ENCODE peak calls at places on chromosomes 12 and 14, in nine cellular contexts. I is SK-N-SH, N is dorsolateral prefrontal cortex, S is NB4, Z is cardiac fibroblast, U is A549, X is OCI-LY7, J is fibroblast of lung, M is brain microvascular endothelial cell. P is an unnamed sample.

GRCh38 chr12:128266559-128267245 is at the start of gene TMEM132C:
- DNase-seq in I (no peak), N (no peak), S (no peak), Z (no peak), U (no peak), X (no peak), J (no peak), M (no peak), P (no peak)

GRCh38 chr14:52111583-52111982 is 42.7 kb upstream of the NID2 start:
- DNase-seq in I (no peak), N (no peak), S (no peak), Z (peak), U (peak), X (no peak), J (peak), M (peak), P (peak)

GRCh38 chr14:76918176-76918750 is 92.1 kb downstream of the LRRC74A start:
- DNase-seq in I (peak), N (no peak), S (peak), Z (peak), U (no peak), X (no peak), J (peak), M (peak), P (no peak)

GRCh38 chr12:168201-168600 is 45.8 kb downstream of the SLC6A12 start:
- DNase-seq in I (no peak), N (no peak), S (no peak), Z (no peak), U (no peak), X (no peak), J (no peak), M (no peak), P (no peak)

GRCh38 chr14:95562892-95563685 is 28.2 kb downstream of the GLRX5 start:
- DNase-seq in I (no peak), N (no peak), S (no peak), Z (no peak), U (no peak), X (no peak), J (peak), M (peak), P (peak)

GRCh38 chr12:49622501-49623141 is 740 bp upstream of the PRPF40B start:
- DNase-seq in I (no peak), N (no peak), S (peak), Z (peak), U (peak), X (peak), J (no peak), M (no peak), P (no peak)

GRCh38 chr14:23054000-23054811 is 3.1 kb downstream of the CDH24 start:
- DNase-seq in I (peak), N (no peak), S (peak), Z (peak), U (no peak), X (peak), J (no peak), M (no peak), P (no peak)

GRCh38 chr12:6627598-6627997 is 8.2 kb downstream of the LPAR5 start:
- DNase-seq in I (no peak), N (no peak), S (no peak), Z (no peak), U (no peak), X (peak), J (no peak), M (no peak), P (no peak)

GRCh38 chr12:6852651-6853354 is 853 bp downstream of the USP5 start:
- DNase-seq in I (peak), N (peak), S (peak), Z (peak), U (peak), X (peak), J (peak), M (peak), P (peak)

GRCh38 chr12:69949324-69949723 is 124.3 kb downstream of the MYRFL start:
- DNase-seq in I (no peak), N (no peak), S (no peak), Z (no peak), U (no peak), X (no peak), J (no peak), M (no peak), P (no peak)

GRCh38 chr12:118360785-118361404 is 11.8 kb downstream of the TAOK3 start:
- DNase-seq in I (no peak), N (no peak), S (peak), Z (peak), U (no peak), X (no peak), J (peak), M (peak), P (peak)

GRCh38 chr12:125773033-125773432 is 707.8 kb downstream of the AACS start:
- DNase-seq in I (peak), N (no peak), S (peak), Z (peak), U (peak), X (peak), J (no peak), M (no peak), P (peak)

GRCh38 chr12:105986779-105987686 is 151.7 kb downstream of the NUAK1 start:
- DNase-seq in I (no peak), N (no peak), S (no peak), Z (peak), U (no peak), X (no peak), J (peak), M (peak), P (peak)

GRCh38 chr14:49892301-49892635 is 614 bp upstream of the ARF6 start:
- DNase-seq in I (peak), N (no peak), S (peak), Z (peak), U (peak), X (peak), J (peak), M (peak), P (peak)

GRCh38 chr12:122079532-122080081 is 1.1 kb downstream of the MLXIP start:
- DNase-seq in I (no peak), N (no peak), S (peak), Z (no peak), U (no peak), X (peak), J (no peak), M (no peak), P (no peak)

GRCh38 chr12:123089631-123090353 is 61.1 kb downstream of the PITPNM2 start:
- DNase-seq in I (no peak), N (no peak), S (peak), Z (peak), U (peak), X (no peak), J (peak), M (peak), P (peak)

DNA sequence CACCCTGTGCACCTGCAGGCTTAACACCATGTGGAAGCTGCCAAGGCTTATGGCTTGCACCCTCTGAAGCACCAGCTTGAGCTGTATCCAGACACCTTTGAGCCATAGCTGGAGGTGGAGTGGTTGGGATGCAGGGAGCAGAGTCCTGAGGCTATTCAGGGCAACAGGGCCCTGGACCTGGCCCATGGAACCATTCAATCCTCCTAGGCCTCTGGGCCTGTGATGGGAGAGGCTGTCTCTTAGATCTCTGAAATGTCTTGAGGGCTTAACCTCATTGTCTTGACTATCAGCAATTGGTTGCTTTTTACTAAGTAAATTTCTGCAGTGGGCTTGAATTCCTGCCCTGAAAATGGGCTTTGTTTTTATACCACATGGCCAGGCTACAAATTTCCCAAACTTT is 36.6 kb downstream of the CREBL2 start:
- DNase-seq in I (no peak), N (no peak), S (no peak), Z (no peak), U (no peak), X (no peak), J (no peak), M (no peak), P (no peak)
- TF ChIP-seq CTCF in I (no peak), N (no peak), S (no peak), Z (no peak), U (no peak), X (no peak), J (no peak), M (no peak), P (no peak)

GRCh38 chr12:31783996-31784645 is 55.3 kb upstream of the AMN1 start:
- DNase-seq in I (no peak), N (no peak), S (no peak), Z (peak), U (no peak), X (no peak), J (no peak), M (no peak), P (no peak)

GRCh38 chr12:31781894-31782540 is 53.2 kb upstream of the AMN1 start:
- DNase-seq in I (no peak), N (no peak), S (no peak), Z (no peak), U (no peak), X (no peak), J (no peak), M (no peak), P (no peak)

GRCh38 chr12:31790759-31791158 is 61.9 kb upstream of the AMN1 start:
- DNase-seq in I (no peak), N (no peak), S (no peak), Z (no peak), U (no peak), X (no peak), J (no peak), M (no peak), P (no peak)

GRCh38 chr12:31780096-31780495 is 51.3 kb upstream of the AMN1 start:
- DNase-seq in I (no peak), N (no peak), S (no peak), Z (no peak), U (no peak), X (no peak), J (no peak), M (no peak), P (no peak)

DNA sequence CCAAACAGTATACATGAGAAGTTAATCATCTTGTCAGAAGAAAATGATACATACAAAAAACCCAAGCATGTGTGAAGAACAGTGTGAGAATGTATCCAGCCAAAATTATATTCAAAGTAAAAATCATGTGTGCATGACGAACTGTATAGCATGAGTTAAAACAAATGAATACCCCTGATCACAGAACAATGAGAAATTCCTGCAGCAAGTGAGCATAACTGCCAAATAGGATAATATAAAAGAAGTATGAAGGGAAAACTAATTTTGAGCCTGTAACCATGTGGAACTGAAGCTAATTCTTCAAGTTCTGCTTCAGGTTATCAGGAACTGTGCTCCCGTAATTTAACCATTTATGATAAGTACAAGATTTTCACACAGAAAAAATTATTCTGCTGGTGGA is 56.5 kb upstream of the AMN1 start:
- DNase-seq in I (no peak), N (no peak), S (no peak), Z (no peak), U (no peak), X (no peak), J (no peak), M (no peak), P (no peak)
- H3K4me3 ChIP-seq in I (no peak), N (no peak), S (no peak), Z (no peak), U (no peak), X (no peak), J (no peak), M (no peak), P (no peak)

DNA sequence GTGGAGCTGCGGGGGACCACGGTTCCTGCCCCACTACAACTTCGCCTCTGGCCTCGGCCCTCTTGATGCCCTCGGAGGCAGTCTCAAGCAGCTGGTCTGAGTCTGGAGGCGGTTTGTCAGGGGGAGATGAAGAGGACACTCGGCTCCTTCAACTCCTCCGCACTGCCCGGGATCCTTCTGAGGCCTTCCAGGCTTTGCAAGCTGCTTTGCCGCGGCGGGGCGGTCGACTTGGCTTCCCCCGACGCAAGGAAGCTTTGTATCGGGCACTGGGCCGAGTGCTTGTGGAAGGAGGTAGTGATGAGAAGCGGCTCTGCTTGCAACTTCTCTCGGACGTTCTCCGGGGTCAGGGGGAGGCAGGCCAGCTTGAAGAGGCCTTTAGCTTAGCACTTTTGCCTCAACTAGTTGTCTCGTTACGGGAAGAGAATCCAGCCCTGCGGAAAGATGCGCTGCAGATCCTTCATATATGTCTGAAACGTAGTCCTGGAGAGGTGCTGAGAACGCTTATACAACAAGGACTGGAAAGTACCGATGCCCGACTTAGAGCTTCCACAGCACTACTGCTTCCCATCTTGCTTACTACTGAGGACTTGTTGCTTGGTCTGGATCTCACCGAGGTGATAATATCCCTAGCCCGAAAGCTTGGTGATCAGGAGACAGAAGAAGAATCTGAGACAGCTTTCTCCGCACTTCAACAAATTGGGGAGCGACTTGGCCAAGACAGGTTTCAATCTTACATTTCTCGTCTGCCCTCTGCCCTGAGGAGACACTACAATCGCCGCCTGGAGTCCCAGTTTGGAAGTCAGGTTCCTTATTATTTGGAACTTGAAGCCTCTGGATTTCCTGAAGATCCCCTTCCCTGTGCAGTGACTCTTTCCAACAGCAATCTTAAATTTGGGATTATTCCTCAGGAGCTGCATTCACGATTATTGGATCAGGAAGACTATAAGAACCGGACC is 861 bp downstream of the TOGARAM1 start:
- DNase-seq in I (no peak), N (peak), S (peak), Z (peak), U (no peak), X (peak), J (peak), M (peak), P (peak)
- TF ChIP-seq CTCF in I (no peak), N (no peak), S (no peak), Z (no peak), U (no peak), X (no peak), J (no peak), M (peak), P (no peak)

GRCh38 chr12:92147491-92147890 is 1.8 kb upstream of the BTG1 start:
- DNase-seq in I (no peak), N (no peak), S (peak), Z (peak), U (no peak), X (no peak), J (peak), M (no peak), P (peak)
- H3K4me3 ChIP-seq in I (peak), N (no peak), S (peak), Z (no peak), U (peak), X (peak), J (peak), M (no peak), P (peak)

DNA sequence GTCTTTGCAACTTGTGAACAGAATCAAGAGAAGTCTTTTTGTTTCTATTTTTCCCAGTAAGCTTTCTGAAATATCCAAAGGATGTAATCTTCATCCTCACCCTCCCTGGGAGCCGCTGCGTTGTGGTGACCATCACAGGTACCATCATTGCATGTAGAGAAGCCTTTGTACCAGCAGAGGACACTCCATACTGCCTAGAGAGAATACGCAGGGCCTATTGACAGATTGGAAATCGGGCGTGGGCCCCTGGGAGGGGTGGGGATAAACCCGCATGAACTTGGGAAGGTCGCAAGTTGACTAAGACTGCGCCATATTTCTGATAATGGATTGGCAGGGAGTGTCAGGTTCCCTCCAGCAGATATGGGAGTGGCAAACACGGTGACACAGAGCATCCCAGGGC is 12.7 kb downstream of the KRT1 start:
- DNase-seq in I (no peak), N (no peak), S (no peak), Z (no peak), U (peak), X (no peak), J (no peak), M (no peak), P (no peak)
- TF ChIP-seq CTCF in I (peak), N (no peak), S (no peak), Z (peak), U (peak), X (no peak), J (no peak), M (peak), P (peak)

DNA sequence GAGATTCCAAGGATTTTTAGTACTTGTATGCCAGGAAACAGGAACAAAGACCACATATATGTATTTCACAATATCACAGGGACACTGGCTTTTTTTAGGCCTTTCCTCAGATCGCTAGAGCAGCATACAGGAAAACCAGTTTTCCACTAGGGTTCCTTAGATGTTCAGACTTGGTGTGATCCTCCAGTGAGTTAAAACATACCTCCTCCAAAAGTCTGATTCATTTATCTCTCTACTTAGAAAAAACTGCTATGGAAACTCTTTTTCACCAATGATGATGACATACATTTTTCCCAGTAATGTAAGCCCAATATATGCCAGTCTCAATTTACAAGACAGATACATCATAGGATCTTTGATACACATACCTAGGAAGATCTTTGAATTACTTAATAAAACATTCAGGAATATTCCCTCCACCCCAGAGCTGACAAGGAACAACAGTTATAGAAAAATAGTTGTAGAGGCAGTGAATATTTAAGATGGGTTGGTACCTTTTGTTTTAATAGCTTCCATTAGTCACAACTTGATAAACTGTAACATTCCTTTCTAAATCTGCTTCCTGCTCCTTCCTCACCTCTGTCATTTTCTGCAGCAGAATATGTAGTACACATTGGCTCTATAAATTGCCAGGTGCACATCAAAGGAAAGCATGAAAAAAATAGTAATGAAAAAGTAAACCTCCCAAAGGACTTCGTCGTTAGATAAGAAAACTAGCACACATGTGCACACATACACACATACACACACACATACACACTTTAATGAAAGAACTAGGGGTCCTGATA is 27.5 kb downstream of the BCAT1 start:
- DNase-seq in I (no peak), N (no peak), S (no peak), Z (peak), U (no peak), X (no peak), J (no peak), M (no peak), P (peak)
- H3K4me3 ChIP-seq in I (no peak), N (no peak), S (no peak), Z (no peak), U (no peak), X (no peak), J (no peak), M (no peak), P (no peak)

GRCh38 chr12:65944637-65945036 is 120.4 kb downstream of the HMGA2 start:
- DNase-seq in I (no peak), N (no peak), S (no peak), Z (no peak), U (no peak), X (no peak), J (no peak), M (no peak), P (peak)

GRCh38 chr12:65941388-65941787 is 117.1 kb downstream of the HMGA2 start:
- DNase-seq in I (no peak), N (no peak), S (no peak), Z (peak), U (no peak), X (no peak), J (peak), M (no peak), P (peak)

GRCh38 chr12:65945457-65945856 is 121.2 kb downstream of the HMGA2 start:
- DNase-seq in I (no peak), N (no peak), S (no peak), Z (no peak), U (no peak), X (no peak), J (no peak), M (no peak), P (no peak)

GRCh38 chr12:65940744-65941143 is 116.5 kb downstream of the HMGA2 start:
- DNase-seq in I (no peak), N (no peak), S (no peak), Z (no peak), U (no peak), X (no peak), J (no peak), M (no peak), P (no peak)

GRCh38 chr12:65943388-65944137 is 119.3 kb downstream of the HMGA2 start:
- DNase-seq in I (no peak), N (no peak), S (no peak), Z (no peak), U (no peak), X (no peak), J (no peak), M (no peak), P (no peak)
- TF ChIP-seq CTCF in I (peak), N (no peak), S (no peak), Z (peak), U (no peak), X (no peak), J (peak), M (peak), P (no peak)